ENCODE peak calls at places on chromosomes 5 and 9, in five cellular contexts. One of them, this sample, is unnamed.

GRCh38 chr9:115601456-115601855 is 483.5 kb upstream of the TNC start:
- DNase-seq in IMR-90: no peak
- DNase-seq in H9: no peak
- DNase-seq in mesendoderm: no peak
- DNase-seq in trophoblast cell: no peak
- DNase-seq in this sample: no peak

GRCh38 chr5:1917830-1918487 is 35.2 kb upstream of the IRX4 start:
- DNase-seq in IMR-90: no peak
- DNase-seq in H9: no peak
- DNase-seq in mesendoderm: no peak
- DNase-seq in trophoblast cell: no peak
- DNase-seq in this sample: no peak

GRCh38 chr5:159073030-159073429 is 26.7 kb downstream of the EBF1 start:
- DNase-seq in IMR-90: no peak
- DNase-seq in H9: no peak
- DNase-seq in mesendoderm: no peak
- DNase-seq in trophoblast cell: no peak
- DNase-seq in this sample: no peak

GRCh38 chr9:127735530-127736176 is 559 bp upstream of the TOR2A start:
- DNase-seq in IMR-90: no peak
- DNase-seq in H9: no peak
- DNase-seq in mesendoderm: no peak
- DNase-seq in trophoblast cell: no peak
- DNase-seq in this sample: no peak

GRCh38 chr9:115672477-115673316 is 480.9 kb upstream of the PAPPA start:
- DNase-seq in IMR-90: peak
- DNase-seq in H9: no peak
- DNase-seq in mesendoderm: peak
- DNase-seq in trophoblast cell: peak
- DNase-seq in this sample: no peak

GRCh38 chr9:76652894-76653293 is 111.3 kb upstream of the PCA3 start:
- DNase-seq in IMR-90: peak
- DNase-seq in H9: no peak
- DNase-seq in mesendoderm: no peak
- DNase-seq in trophoblast cell: no peak
- DNase-seq in this sample: no peak

GRCh38 chr5:83507431-83507830 is 35.9 kb downstream of the VCAN start:
- DNase-seq in IMR-90: no peak
- DNase-seq in H9: no peak
- DNase-seq in mesendoderm: no peak
- DNase-seq in trophoblast cell: no peak
- DNase-seq in this sample: no peak

GRCh38 chr5:149063017-149063687 is at the start of gene SH3TC2:
- DNase-seq in IMR-90: peak
- DNase-seq in H9: peak
- DNase-seq in mesendoderm: peak
- DNase-seq in trophoblast cell: peak
- DNase-seq in this sample: peak

GRCh38 chr5:69331528-69332445 is 814 bp downstream of the CCDC125 start:
- DNase-seq in IMR-90: no peak
- DNase-seq in H9: no peak
- DNase-seq in mesendoderm: no peak
- DNase-seq in trophoblast cell: no peak
- DNase-seq in this sample: no peak

GRCh38 chr5:91848453-91848852 is 465.3 kb upstream of the ARRDC3 start:
- DNase-seq in IMR-90: peak
- DNase-seq in H9: no peak
- DNase-seq in mesendoderm: peak
- DNase-seq in trophoblast cell: no peak
- DNase-seq in this sample: no peak

DNA sequence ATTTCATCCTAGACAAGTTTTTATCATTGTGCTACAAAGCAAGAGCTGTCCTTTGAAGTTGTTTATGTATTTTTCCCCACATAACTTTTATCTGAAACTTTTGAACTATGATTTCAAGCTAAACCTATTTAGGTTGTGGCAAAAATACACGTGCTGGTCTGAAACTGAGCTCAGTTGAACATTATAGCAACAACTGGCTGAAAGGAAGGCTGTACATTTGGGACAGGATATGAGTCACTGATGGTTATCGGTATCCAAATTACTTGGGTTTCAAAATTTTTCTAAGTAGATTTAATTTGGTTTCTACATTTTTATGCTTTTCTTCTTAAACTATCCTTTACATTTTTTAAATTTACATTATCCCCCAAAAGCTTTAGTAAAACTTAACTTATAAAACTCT is 627.3 kb upstream of the NUDT12 start:
- DNase-seq in IMR-90: peak
- DNase-seq in H9: no peak
- DNase-seq in mesendoderm: no peak
- DNase-seq in trophoblast cell: no peak
- DNase-seq in this sample: no peak
- H4K8ac ChIP-seq in IMR-90: no peak
- H4K8ac ChIP-seq in H9: no peak
- H4K8ac ChIP-seq in mesendoderm: no peak
- H4K8ac ChIP-seq in trophoblast cell: no peak
- H4K8ac ChIP-seq in this sample: no peak

GRCh38 chr9:137080260-137081122 is 3.2 kb downstream of the UAP1L1 start:
- DNase-seq in IMR-90: no peak
- DNase-seq in H9: no peak
- DNase-seq in mesendoderm: no peak
- DNase-seq in trophoblast cell: no peak
- DNase-seq in this sample: no peak

GRCh38 chr9:137077758-137078693 is 709 bp downstream of the UAP1L1 start:
- DNase-seq in IMR-90: no peak
- DNase-seq in H9: no peak
- DNase-seq in mesendoderm: no peak
- DNase-seq in trophoblast cell: no peak
- DNase-seq in this sample: no peak

GRCh38 chr9:137077010-137077747 is at the start of gene UAP1L1:
- DNase-seq in IMR-90: peak
- DNase-seq in H9: peak
- DNase-seq in mesendoderm: no peak
- DNase-seq in trophoblast cell: peak
- DNase-seq in this sample: no peak

GRCh38 chr9:137078701-137079400 is 1.5 kb downstream of the UAP1L1 start:
- DNase-seq in IMR-90: no peak
- DNase-seq in H9: peak
- DNase-seq in mesendoderm: peak
- DNase-seq in trophoblast cell: peak
- DNase-seq in this sample: no peak

DNA sequence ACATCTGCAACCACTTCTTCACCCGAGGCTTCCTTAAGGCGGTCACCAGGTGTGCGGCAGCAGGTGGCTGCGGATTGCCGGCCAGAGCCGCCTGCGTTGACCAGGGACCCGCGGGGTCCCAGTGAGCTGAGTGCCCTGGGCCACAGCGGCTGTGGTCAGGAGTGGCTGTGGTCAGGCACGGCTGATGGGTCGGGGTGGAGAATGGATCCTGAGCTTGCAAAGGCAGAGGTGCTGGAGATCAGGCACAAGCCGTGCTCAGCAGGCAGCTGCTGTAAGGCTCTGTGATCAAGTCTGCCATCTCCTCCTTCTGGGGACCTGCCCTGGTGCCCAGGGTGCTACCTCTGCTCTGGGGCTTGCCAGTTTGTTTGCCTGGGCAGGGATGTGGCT is 2.1 kb downstream of the UAP1L1 start:
- DNase-seq in IMR-90: no peak
- DNase-seq in H9: no peak
- DNase-seq in mesendoderm: no peak
- DNase-seq in trophoblast cell: no peak
- DNase-seq in this sample: no peak
- H4K8ac ChIP-seq in IMR-90: no peak
- H4K8ac ChIP-seq in H9: no peak
- H4K8ac ChIP-seq in mesendoderm: no peak
- H4K8ac ChIP-seq in trophoblast cell: no peak
- H4K8ac ChIP-seq in this sample: no peak

GRCh38 chr9:93613174-93613573 is 36.8 kb downstream of the PHF2 start:
- DNase-seq in IMR-90: no peak
- DNase-seq in H9: no peak
- DNase-seq in mesendoderm: no peak
- DNase-seq in trophoblast cell: no peak
- DNase-seq in this sample: no peak
- H4K8ac ChIP-seq in IMR-90: no peak
- H4K8ac ChIP-seq in H9: no peak
- H4K8ac ChIP-seq in mesendoderm: no peak
- H4K8ac ChIP-seq in trophoblast cell: no peak
- H4K8ac ChIP-seq in this sample: no peak

GRCh38 chr5:174425271-174425963 is 299.0 kb upstream of the MSX2 start:
- DNase-seq in IMR-90: no peak
- DNase-seq in H9: no peak
- DNase-seq in mesendoderm: peak
- DNase-seq in trophoblast cell: no peak
- DNase-seq in this sample: no peak
- H4K8ac ChIP-seq in IMR-90: no peak
- H4K8ac ChIP-seq in H9: no peak
- H4K8ac ChIP-seq in mesendoderm: no peak
- H4K8ac ChIP-seq in trophoblast cell: peak
- H4K8ac ChIP-seq in this sample: no peak